ENCODE peak calls at places on chromosomes 11 and 22, in four cellular contexts. Y, A, I and D are unnamed samples. For H3K4me1 and H3K9me3, the result is how much of the 10 kb centered on the place peaks cover.

GRCh38 chr11:107651672-107652071 is 60.2 kb downstream of the SLN start:
- DNase-seq in A (peak), Y (no peak), I (no peak), D (no peak)

GRCh38 chr22:48691431-48691851 is 1136.2 kb downstream of the BRD1 start:
- DNase-seq in Y (no peak), I (no peak), A (no peak), D (no peak)

GRCh38 chr11:76135491-76135890 is 70.8 kb downstream of the WNT11 start:
- DNase-seq in I (no peak), A (peak), Y (no peak), D (no peak)

GRCh38 chr11:20353829-20354434 is 9.6 kb upstream of the HTATIP2 start:
- DNase-seq in I (peak), A (peak), Y (peak), D (peak)

GRCh38 chr11:9347100-9347499 is 32.7 kb upstream of the TMEM41B start:
- DNase-seq in A (no peak), Y (no peak), I (peak), D (no peak)

GRCh38 chr11:114308689-114309089 is 12.5 kb downstream of the NNMT start:
- DNase-seq in I (no peak), Y (no peak), A (peak), D (no peak)

GRCh38 chr11:130908770-130909625 is 7.3 kb downstream of the SNX19 start:
- DNase-seq in A (peak), Y (no peak), I (no peak), D (no peak)

GRCh38 chr11:68762481-68762880 is 11.2 kb upstream of the TESMIN start:
- DNase-seq in I (no peak), Y (no peak), A (no peak), D (no peak)

GRCh38 chr11:57336111-57336666 is 497 bp upstream of the SSRP1 start:
- DNase-seq in I (no peak), A (peak), Y (no peak), D (no peak)

GRCh38 chr11:118175600-118176399 is 639 bp downstream of the SCN2B start:
- DNase-seq in Y (no peak), A (no peak), I (no peak), D (no peak)

GRCh38 chr11:2898366-2899079 is 12.9 kb upstream of the CDKN1C start:
- DNase-seq in A (peak), Y (peak), I (no peak), D (no peak)

GRCh38 chr11:93143186-93143585 is 54.6 kb downstream of the SLC36A4 start:
- DNase-seq in Y (no peak), I (no peak), A (peak), D (no peak)

GRCh38 chr22:36571991-36572390 is 43.0 kb upstream of the EIF3D start:
- DNase-seq in Y (no peak), A (no peak), I (no peak), D (no peak)

GRCh38 chr22:41642711-41643110 is 21.6 kb downstream of the XRCC6 start:
- DNase-seq in A (peak), I (no peak), Y (no peak), D (no peak)

GRCh38 chr11:108926522-108927380 is 261.9 kb downstream of the DDX10 start:
- DNase-seq in I (no peak), A (no peak), Y (no peak), D (no peak)

GRCh38 chr11:11998091-11998781 is 10.2 kb downstream of the DKK3 start:
- DNase-seq in I (no peak), Y (no peak), A (peak), D (no peak)

GRCh38 chr22:44074286-44074984 is 50.3 kb downstream of the PARVB start:
- DNase-seq in Y (no peak), A (no peak), I (no peak), D (no peak)

GRCh38 chr11:111417011-111417765 is 38.1 kb upstream of the POU2AF1 start:
- DNase-seq in Y (no peak), I (no peak), A (no peak), D (peak)

GRCh38 chr22:49764151-49764581 is 63.5 kb downstream of the BRD1 start:
- DNase-seq in A (peak), I (no peak), Y (peak), D (no peak)

GRCh38 chr11:102824541-102824940 is 18.9 kb downstream of the MMP3 start:
- DNase-seq in Y (no peak), I (no peak), A (peak), D (no peak)

GRCh38 chr22:46576556-46577351 is 39.3 kb upstream of the CELSR1 start:
- DNase-seq in I (peak), Y (peak), A (peak), D (peak)

GRCh38 chr11:64686466-64687175 is 36.4 kb downstream of the NRXN2 start:
- DNase-seq in A (peak), I (no peak), Y (no peak), D (no peak)

GRCh38 chr22:29625090-29625825 is 21.8 kb downstream of the NF2 start:
- DNase-seq in Y (peak), I (peak), A (peak), D (peak)

DNA sequence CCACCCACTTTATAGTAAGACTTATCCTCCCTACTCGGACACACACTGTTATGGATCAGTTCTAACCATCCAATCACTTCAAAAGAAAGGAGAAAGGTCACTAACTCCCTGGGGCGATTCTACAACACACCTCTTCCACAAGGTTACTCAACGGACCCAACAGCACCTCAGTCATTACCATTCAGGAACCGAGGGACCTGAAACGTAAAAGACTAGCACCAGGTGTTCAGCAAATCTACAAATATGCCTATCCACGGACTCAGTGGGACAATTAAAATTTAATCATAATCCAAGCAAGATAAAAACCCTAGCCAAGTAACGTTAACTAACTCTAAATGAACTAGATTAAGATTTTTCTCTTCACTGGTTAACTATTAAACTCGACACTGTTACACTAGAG is 1.6 kb downstream of the HNRNPUL2 start:
- DNase-seq in Y (no peak), A (peak), I (no peak), D (no peak)
- H3K4me1 ChIP-seq in Y (under half), A (under half), I (under half), D (under half)

DNA sequence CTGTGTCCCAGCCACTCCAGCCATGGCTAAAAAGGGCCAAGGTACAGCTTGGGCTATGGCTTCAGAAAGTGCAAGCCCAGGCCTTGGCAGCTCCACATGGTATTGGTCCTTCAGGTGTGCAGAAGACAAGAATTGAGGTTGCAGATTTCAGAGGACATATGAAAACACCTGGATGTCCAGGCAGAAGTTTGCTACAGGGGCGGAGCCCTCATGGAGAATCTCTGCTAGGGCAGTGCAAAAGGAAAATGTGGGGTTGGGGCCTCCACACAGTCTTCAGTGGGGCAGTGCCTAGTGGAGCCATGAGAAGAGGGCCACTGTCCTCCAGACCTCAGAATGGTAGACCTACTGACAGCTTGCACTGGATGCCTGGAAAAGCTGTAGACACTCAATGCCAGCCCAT is 1074.1 kb downstream of the JRKL start:
- DNase-seq in I (no peak), A (no peak), Y (no peak), D (no peak)
- H3K9me3 ChIP-seq in I (under half), A (under half), Y (under half), D (under half)

GRCh38 chr11:128497057-128497957 is 90.1 kb downstream of the ETS1 start:
- DNase-seq in A (peak), I (no peak), Y (peak), D (no peak)
- H3K4me1 ChIP-seq in A (half or more), I (under half), Y (half or more), D (under half)

DNA sequence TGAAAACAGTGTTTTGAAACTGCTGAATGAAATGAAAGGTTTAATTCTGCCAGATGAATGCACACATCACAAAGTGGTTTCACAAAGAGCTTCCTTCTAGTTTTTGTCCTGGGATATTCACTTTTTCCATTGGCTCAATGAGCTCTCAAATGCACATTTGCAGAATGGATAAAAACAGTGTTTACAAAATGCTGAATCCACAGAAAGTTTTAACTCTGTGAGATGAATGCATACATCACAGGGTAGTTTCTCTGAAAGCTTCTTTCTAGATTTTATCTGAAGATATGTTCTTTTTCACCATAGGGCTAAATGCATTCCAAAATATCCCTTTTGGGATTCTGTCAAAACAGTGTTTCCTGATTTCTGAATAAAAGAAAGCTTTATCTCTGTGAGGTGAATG is 237.6 kb downstream of the OR4A5 start:
- DNase-seq in A (no peak), I (no peak), Y (no peak), D (no peak)
- H3K9me3 ChIP-seq in A (under half), I (under half), Y (under half), D (under half)

DNA sequence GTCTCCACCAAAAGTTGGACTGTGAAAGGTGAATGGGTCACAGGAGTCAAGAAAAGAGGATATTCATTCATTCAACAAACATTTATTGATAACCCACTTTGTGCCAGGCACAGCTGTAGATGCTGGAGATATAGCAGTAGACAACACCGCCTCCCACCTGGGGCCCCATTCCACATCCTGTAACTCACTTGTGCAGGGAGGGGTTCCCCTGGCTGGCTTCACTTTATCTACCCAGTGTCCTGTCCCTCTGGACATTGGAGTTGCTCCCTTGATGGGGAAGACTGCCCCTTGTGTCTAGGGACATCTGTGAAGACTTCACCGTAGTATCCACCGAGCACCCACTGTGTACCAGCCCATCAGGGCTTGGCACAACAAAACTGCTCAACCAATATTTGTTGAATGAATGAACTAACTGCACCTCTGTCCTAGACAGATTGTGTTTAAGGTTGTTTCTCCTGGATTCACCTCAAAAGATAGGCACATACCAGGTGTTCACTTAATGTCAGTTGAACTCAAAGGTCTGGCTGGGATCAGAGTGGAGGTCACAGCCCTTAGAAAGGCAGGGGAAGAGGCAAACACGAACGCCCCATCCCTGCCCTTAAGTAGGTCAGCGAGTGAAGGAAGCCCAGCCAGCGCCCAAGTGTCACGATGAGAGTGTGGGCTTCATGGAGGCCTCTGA is 1.4 kb upstream of the OVOL1 start:
- DNase-seq in I (no peak), A (no peak), Y (no peak), D (no peak)
- H3K4me1 ChIP-seq in I (under half), A (under half), Y (under half), D (under half)